ENCODE peak calls at places on chromosomes 3 and 15, in seven cellular contexts. One of them, this sample, is unnamed.

GRCh38 chr3:67947808-67948508 is 293.5 kb upstream of the SUCLG2 start:
- DNase-seq in astrocyte of the spinal cord: no peak
- DNase-seq in epithelial cell of proximal tubule: no peak
- DNase-seq in fibroblast of lung: no peak
- DNase-seq in glutamatergic neuron: peak
- DNase-seq in ascending aorta: no peak
- DNase-seq in upper lobe of right lung: no peak
- DNase-seq in this sample: peak

GRCh38 chr3:180329847-180330246 is 272.1 kb upstream of the TTC14 start:
- DNase-seq in ascending aorta: no peak
- DNase-seq in glutamatergic neuron: no peak
- DNase-seq in epithelial cell of proximal tubule: no peak
- DNase-seq in fibroblast of lung: no peak
- DNase-seq in astrocyte of the spinal cord: no peak
- DNase-seq in upper lobe of right lung: no peak
- DNase-seq in this sample: no peak

GRCh38 chr3:85254738-85255137 is 295.9 kb downstream of the CADM2 start:
- DNase-seq in astrocyte of the spinal cord: peak
- DNase-seq in fibroblast of lung: peak
- DNase-seq in upper lobe of right lung: no peak
- DNase-seq in epithelial cell of proximal tubule: no peak
- DNase-seq in glutamatergic neuron: no peak
- DNase-seq in ascending aorta: no peak
- DNase-seq in this sample: no peak

GRCh38 chr15:67853454-67853853 is 13.6 kb upstream of the RNU6-1 start:
- DNase-seq in fibroblast of lung: no peak
- DNase-seq in epithelial cell of proximal tubule: no peak
- DNase-seq in upper lobe of right lung: no peak
- DNase-seq in astrocyte of the spinal cord: no peak
- DNase-seq in glutamatergic neuron: no peak
- DNase-seq in ascending aorta: no peak
- DNase-seq in this sample: no peak

GRCh38 chr3:69558912-69559311 is 173.0 kb upstream of the FRMD4B start:
- DNase-seq in epithelial cell of proximal tubule: peak
- DNase-seq in fibroblast of lung: no peak
- DNase-seq in ascending aorta: no peak
- DNase-seq in glutamatergic neuron: no peak
- DNase-seq in astrocyte of the spinal cord: peak
- DNase-seq in upper lobe of right lung: no peak
- DNase-seq in this sample: no peak

GRCh38 chr15:51425517-51426033 is 84.1 kb downstream of the GLDN start:
- DNase-seq in astrocyte of the spinal cord: no peak
- DNase-seq in glutamatergic neuron: no peak
- DNase-seq in upper lobe of right lung: no peak
- DNase-seq in ascending aorta: no peak
- DNase-seq in epithelial cell of proximal tubule: no peak
- DNase-seq in fibroblast of lung: no peak
- DNase-seq in this sample: no peak

GRCh38 chr3:139824864-139825263 is 110.1 kb upstream of the CLSTN2 start:
- DNase-seq in upper lobe of right lung: no peak
- DNase-seq in fibroblast of lung: no peak
- DNase-seq in epithelial cell of proximal tubule: no peak
- DNase-seq in ascending aorta: no peak
- DNase-seq in astrocyte of the spinal cord: no peak
- DNase-seq in glutamatergic neuron: no peak
- DNase-seq in this sample: no peak

GRCh38 chr15:80484312-80484981 is 80.3 kb downstream of the ARNT2 start:
- DNase-seq in upper lobe of right lung: no peak
- DNase-seq in glutamatergic neuron: no peak
- DNase-seq in fibroblast of lung: no peak
- DNase-seq in ascending aorta: no peak
- DNase-seq in epithelial cell of proximal tubule: no peak
- DNase-seq in astrocyte of the spinal cord: peak
- DNase-seq in this sample: no peak

GRCh38 chr15:64681424-64682024 is 93.9 kb downstream of the RBPMS2 start:
- DNase-seq in upper lobe of right lung: no peak
- DNase-seq in ascending aorta: no peak
- DNase-seq in astrocyte of the spinal cord: peak
- DNase-seq in epithelial cell of proximal tubule: no peak
- DNase-seq in glutamatergic neuron: peak
- DNase-seq in fibroblast of lung: peak
- DNase-seq in this sample: peak

GRCh38 chr15:83556068-83556467 is 97.9 kb upstream of the ADAMTSL3 start:
- DNase-seq in glutamatergic neuron: no peak
- DNase-seq in astrocyte of the spinal cord: no peak
- DNase-seq in ascending aorta: no peak
- DNase-seq in upper lobe of right lung: no peak
- DNase-seq in epithelial cell of proximal tubule: no peak
- DNase-seq in fibroblast of lung: no peak
- DNase-seq in this sample: no peak

GRCh38 chr3:114446605-114447004 is 152.8 kb downstream of the TIGIT start:
- DNase-seq in upper lobe of right lung: no peak
- DNase-seq in astrocyte of the spinal cord: no peak
- DNase-seq in glutamatergic neuron: no peak
- DNase-seq in epithelial cell of proximal tubule: no peak
- DNase-seq in fibroblast of lung: no peak
- DNase-seq in ascending aorta: no peak
- DNase-seq in this sample: no peak

GRCh38 chr3:168884353-168884903 is 779.1 kb downstream of the MECOM start:
- DNase-seq in astrocyte of the spinal cord: peak
- DNase-seq in fibroblast of lung: peak
- DNase-seq in ascending aorta: peak
- DNase-seq in epithelial cell of proximal tubule: peak
- DNase-seq in glutamatergic neuron: no peak
- DNase-seq in upper lobe of right lung: no peak
- DNase-seq in this sample: no peak

GRCh38 chr3:114572364-114573062 is 278.7 kb downstream of the TIGIT start:
- DNase-seq in ascending aorta: no peak
- DNase-seq in glutamatergic neuron: no peak
- DNase-seq in fibroblast of lung: no peak
- DNase-seq in upper lobe of right lung: no peak
- DNase-seq in epithelial cell of proximal tubule: no peak
- DNase-seq in astrocyte of the spinal cord: no peak
- DNase-seq in this sample: no peak

GRCh38 chr15:63492541-63493077 is 11.8 kb upstream of the USP3 start:
- DNase-seq in upper lobe of right lung: no peak
- DNase-seq in fibroblast of lung: peak
- DNase-seq in astrocyte of the spinal cord: peak
- DNase-seq in ascending aorta: no peak
- DNase-seq in glutamatergic neuron: no peak
- DNase-seq in epithelial cell of proximal tubule: no peak
- DNase-seq in this sample: no peak

GRCh38 chr3:46213201-46213600 is 5.1 kb upstream of the CCR1 start:
- DNase-seq in astrocyte of the spinal cord: no peak
- DNase-seq in ascending aorta: no peak
- DNase-seq in epithelial cell of proximal tubule: no peak
- DNase-seq in glutamatergic neuron: no peak
- DNase-seq in fibroblast of lung: no peak
- DNase-seq in upper lobe of right lung: no peak
- DNase-seq in this sample: no peak

GRCh38 chr3:66812741-66813140 is 185.4 kb upstream of the KBTBD8 start:
- DNase-seq in ascending aorta: no peak
- DNase-seq in glutamatergic neuron: no peak
- DNase-seq in epithelial cell of proximal tubule: no peak
- DNase-seq in upper lobe of right lung: no peak
- DNase-seq in astrocyte of the spinal cord: no peak
- DNase-seq in fibroblast of lung: no peak
- DNase-seq in this sample: no peak

GRCh38 chr3:66819993-66820501 is 178.1 kb upstream of the KBTBD8 start:
- DNase-seq in glutamatergic neuron: no peak
- DNase-seq in astrocyte of the spinal cord: no peak
- DNase-seq in ascending aorta: no peak
- DNase-seq in fibroblast of lung: no peak
- DNase-seq in upper lobe of right lung: no peak
- DNase-seq in epithelial cell of proximal tubule: no peak
- DNase-seq in this sample: no peak

GRCh38 chr3:66817946-66818557 is 180.1 kb upstream of the KBTBD8 start:
- DNase-seq in ascending aorta: no peak
- DNase-seq in astrocyte of the spinal cord: no peak
- DNase-seq in fibroblast of lung: no peak
- DNase-seq in glutamatergic neuron: no peak
- DNase-seq in upper lobe of right lung: no peak
- DNase-seq in epithelial cell of proximal tubule: no peak
- DNase-seq in this sample: no peak

GRCh38 chr3:66812126-66812525 is 186.0 kb upstream of the KBTBD8 start:
- DNase-seq in astrocyte of the spinal cord: peak
- DNase-seq in glutamatergic neuron: no peak
- DNase-seq in fibroblast of lung: peak
- DNase-seq in epithelial cell of proximal tubule: no peak
- DNase-seq in upper lobe of right lung: no peak
- DNase-seq in ascending aorta: no peak
- DNase-seq in this sample: no peak

DNA sequence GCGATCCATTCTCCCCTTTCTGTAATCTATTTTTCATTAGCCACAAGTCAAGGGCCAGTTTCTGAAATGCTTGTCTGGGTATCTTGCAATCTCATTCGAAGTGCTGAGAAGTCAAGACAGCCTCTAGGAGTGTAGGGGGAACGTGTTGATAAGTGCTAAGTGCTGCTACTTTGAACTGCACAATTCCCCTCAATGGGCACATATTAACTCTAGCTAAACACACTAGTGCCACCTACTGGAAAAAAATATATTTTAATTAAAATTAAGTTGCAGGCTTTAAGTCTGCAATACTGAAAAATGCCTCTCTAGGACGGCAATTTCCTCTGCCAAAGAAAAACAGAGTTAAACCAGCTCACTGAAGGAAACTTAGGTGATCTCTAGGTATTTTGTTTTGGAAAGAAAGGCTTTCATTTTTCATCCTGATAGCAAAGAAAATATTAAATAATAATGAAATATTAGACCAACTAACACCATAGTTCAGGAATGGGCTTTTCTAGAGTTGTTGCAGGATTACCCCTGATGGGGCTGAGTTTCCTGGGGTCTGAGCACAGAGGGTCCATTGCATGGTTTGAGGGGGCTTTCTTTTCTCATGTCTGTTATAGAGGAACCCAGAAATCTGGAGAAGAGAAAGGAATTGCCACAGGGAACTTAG is 181.9 kb upstream of the KBTBD8 start:
- DNase-seq in astrocyte of the spinal cord: peak
- DNase-seq in epithelial cell of proximal tubule: no peak
- DNase-seq in fibroblast of lung: peak
- DNase-seq in glutamatergic neuron: no peak
- DNase-seq in ascending aorta: no peak
- DNase-seq in upper lobe of right lung: no peak
- DNase-seq in this sample: no peak
- TF ChIP-seq CTCF in astrocyte of the spinal cord: peak
- TF ChIP-seq CTCF in epithelial cell of proximal tubule: peak
- TF ChIP-seq CTCF in fibroblast of lung: peak
- TF ChIP-seq CTCF in glutamatergic neuron: peak
- TF ChIP-seq CTCF in ascending aorta: peak
- TF ChIP-seq CTCF in upper lobe of right lung: peak
- TF ChIP-seq CTCF in this sample: peak

DNA sequence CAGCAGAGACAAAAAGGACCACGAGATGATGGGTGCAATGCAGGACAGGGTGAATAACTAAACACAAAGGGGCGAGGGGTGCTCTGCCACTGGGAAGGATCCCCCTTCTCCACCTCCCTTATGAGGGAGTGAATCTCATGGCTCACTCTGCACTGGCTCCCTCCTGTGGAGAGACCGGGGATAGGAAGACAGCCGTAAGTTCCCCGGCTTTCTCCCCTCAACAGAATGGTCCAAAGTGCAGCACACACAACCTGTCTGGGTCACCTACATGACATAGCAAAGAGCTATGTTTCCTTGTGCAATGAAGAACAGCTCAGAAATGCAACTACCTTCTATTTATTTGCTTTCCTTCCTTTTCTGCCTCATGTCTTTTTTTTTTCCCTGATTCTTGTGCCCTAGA is 7.8 kb upstream of the ACSBG1 start:
- DNase-seq in ascending aorta: no peak
- DNase-seq in glutamatergic neuron: peak
- DNase-seq in astrocyte of the spinal cord: no peak
- DNase-seq in upper lobe of right lung: no peak
- DNase-seq in epithelial cell of proximal tubule: no peak
- DNase-seq in fibroblast of lung: no peak
- DNase-seq in this sample: peak
- TF ChIP-seq CTCF in ascending aorta: peak
- TF ChIP-seq CTCF in glutamatergic neuron: peak
- TF ChIP-seq CTCF in astrocyte of the spinal cord: peak
- TF ChIP-seq CTCF in upper lobe of right lung: peak
- TF ChIP-seq CTCF in epithelial cell of proximal tubule: peak
- TF ChIP-seq CTCF in fibroblast of lung: peak
- TF ChIP-seq CTCF in this sample: peak

GRCh38 chr15:48643236-48643635 is 2.3 kb downstream of the FBN1 start:
- DNase-seq in ascending aorta: no peak
- DNase-seq in epithelial cell of proximal tubule: no peak
- DNase-seq in upper lobe of right lung: no peak
- DNase-seq in glutamatergic neuron: no peak
- DNase-seq in astrocyte of the spinal cord: no peak
- DNase-seq in fibroblast of lung: no peak
- DNase-seq in this sample: no peak

GRCh38 chr15:48643776-48644497 is 1.6 kb downstream of the FBN1 start:
- DNase-seq in glutamatergic neuron: no peak
- DNase-seq in epithelial cell of proximal tubule: no peak
- DNase-seq in ascending aorta: no peak
- DNase-seq in upper lobe of right lung: no peak
- DNase-seq in fibroblast of lung: peak
- DNase-seq in astrocyte of the spinal cord: no peak
- DNase-seq in this sample: no peak

GRCh38 chr15:48638966-48639365 is 6.5 kb downstream of the FBN1 start:
- DNase-seq in glutamatergic neuron: no peak
- DNase-seq in epithelial cell of proximal tubule: no peak
- DNase-seq in fibroblast of lung: peak
- DNase-seq in ascending aorta: no peak
- DNase-seq in astrocyte of the spinal cord: no peak
- DNase-seq in upper lobe of right lung: no peak
- DNase-seq in this sample: no peak

GRCh38 chr15:48642795-48643194 is 2.7 kb downstream of the FBN1 start:
- DNase-seq in glutamatergic neuron: no peak
- DNase-seq in fibroblast of lung: no peak
- DNase-seq in astrocyte of the spinal cord: no peak
- DNase-seq in upper lobe of right lung: no peak
- DNase-seq in epithelial cell of proximal tubule: no peak
- DNase-seq in ascending aorta: no peak
- DNase-seq in this sample: no peak

DNA sequence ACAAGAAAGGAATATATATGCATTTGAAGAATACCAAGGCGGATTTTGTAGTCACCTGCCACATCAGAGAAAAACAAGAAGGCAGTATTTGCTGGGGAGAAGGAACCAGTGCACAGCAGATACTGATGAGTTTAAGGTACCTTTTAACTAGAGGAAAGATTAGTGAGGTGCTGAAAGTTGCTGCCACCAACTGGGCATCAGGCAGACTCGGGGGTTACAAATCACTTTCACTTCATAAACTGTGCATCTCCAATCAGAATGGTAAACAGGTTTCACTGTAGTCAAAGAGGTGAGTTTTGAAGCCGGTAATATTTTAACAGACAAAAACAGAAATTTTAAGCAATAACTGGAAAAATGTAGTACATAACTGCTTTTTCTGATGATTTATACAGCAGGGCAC is 4.1 kb downstream of the FBN1 start:
- DNase-seq in upper lobe of right lung: no peak
- DNase-seq in epithelial cell of proximal tubule: no peak
- DNase-seq in fibroblast of lung: no peak
- DNase-seq in glutamatergic neuron: no peak
- DNase-seq in astrocyte of the spinal cord: peak
- DNase-seq in ascending aorta: no peak
- DNase-seq in this sample: no peak
- TF ChIP-seq CTCF in upper lobe of right lung: no peak
- TF ChIP-seq CTCF in epithelial cell of proximal tubule: peak
- TF ChIP-seq CTCF in fibroblast of lung: peak
- TF ChIP-seq CTCF in glutamatergic neuron: no peak
- TF ChIP-seq CTCF in astrocyte of the spinal cord: peak
- TF ChIP-seq CTCF in ascending aorta: peak
- TF ChIP-seq CTCF in this sample: no peak

GRCh38 chr15:60672400-60672799 is 193.5 kb upstream of the ICE2 start:
- DNase-seq in glutamatergic neuron: no peak
- DNase-seq in fibroblast of lung: no peak
- DNase-seq in ascending aorta: no peak
- DNase-seq in astrocyte of the spinal cord: no peak
- DNase-seq in upper lobe of right lung: no peak
- DNase-seq in epithelial cell of proximal tubule: no peak
- DNase-seq in this sample: no peak
- TF ChIP-seq CTCF in glutamatergic neuron: no peak
- TF ChIP-seq CTCF in fibroblast of lung: no peak
- TF ChIP-seq CTCF in ascending aorta: no peak
- TF ChIP-seq CTCF in astrocyte of the spinal cord: no peak
- TF ChIP-seq CTCF in upper lobe of right lung: no peak
- TF ChIP-seq CTCF in epithelial cell of proximal tubule: peak
- TF ChIP-seq CTCF in this sample: no peak